ENCODE peak calls at places on chromosomes 12 and 14, in four cellular contexts. X, V, Q and C are unnamed samples.

GRCh38 chr14:99079061-99079727 is 192.8 kb downstream of the BCL11B start:
- DNase-seq in X (no peak), V (no peak), Q (no peak), C (no peak)

GRCh38 chr12:121918679-121919038 is 267 bp downstream of the CFAP251 start:
- DNase-seq in X (no peak), V (no peak), Q (no peak), C (peak; percentile 65)

GRCh38 chr12:107449891-107450290 is 235.7 kb upstream of the PWP1 start:
- DNase-seq in X (no peak), V (no peak), Q (no peak), C (no peak)

GRCh38 chr14:32201816-32202467 is at the start of gene RNU6-7:
- DNase-seq in X (no peak), V (no peak), Q (peak; percentile 22), C (peak; percentile 75)

GRCh38 chr14:88063807-88064206 is 58.9 kb downstream of the GPR65 start:
- DNase-seq in X (no peak), V (no peak), Q (no peak), C (no peak)

GRCh38 chr12:118866346-118866745 is 115.0 kb upstream of the SRRM4 start:
- DNase-seq in X (no peak), V (no peak), Q (no peak), C (no peak)

GRCh38 chr12:55955800-55956508 is 9.9 kb downstream of the PMEL start:
- DNase-seq in X (peak; percentile 8), V (peak; percentile 40), Q (peak; percentile 44), C (peak; percentile 73)

GRCh38 chr14:91274796-91275195 is 30.3 kb upstream of the GPR68 start:
- DNase-seq in X (no peak), V (no peak), Q (no peak), C (peak; percentile 56)

GRCh38 chr12:47097276-47097896 is 17.6 kb upstream of the AMIGO2 start:
- DNase-seq in X (no peak), V (no peak), Q (peak; percentile 49), C (peak; percentile 58)

GRCh38 chr14:103391048-103391447 is 5.8 kb downstream of the MARK3 start:
- DNase-seq in X (no peak), V (peak; percentile 80), Q (peak; percentile 84), C (peak; percentile 53)

GRCh38 chr14:100899841-100900771 is 3.4 kb downstream of the RTL1 start:
- DNase-seq in X (no peak), V (peak; percentile 53), Q (no peak), C (no peak)

GRCh38 chr14:51443195-51444018 is 203.4 kb downstream of the TMX1 start:
- DNase-seq in X (no peak), V (peak; percentile 21), Q (no peak), C (no peak)

GRCh38 chr12:117857632-117858274 is 111.0 kb downstream of the KSR2 start:
- DNase-seq in X (no peak), V (peak; percentile 58), Q (peak; percentile 68), C (peak; percentile 79)

GRCh38 chr14:31118892-31119291 is 88.7 kb downstream of the HECTD1 start:
- DNase-seq in X (no peak), V (no peak), Q (no peak), C (no peak)

GRCh38 chr12:53051058-53051880 is 1.4 kb downstream of the TNS2 start:
- DNase-seq in X (no peak), V (peak; percentile 80), Q (peak; percentile 84), C (peak; percentile 61)

GRCh38 chr12:12294215-12295005 is 27.6 kb upstream of the LRP6 start:
- DNase-seq in X (no peak), V (peak; percentile 57), Q (peak; percentile 26), C (no peak)